ENCODE peak calls at places on chromosomes 6 and 20, in ten cellular contexts. R is stomach; P is astrocyte; H is CD8-positive, alpha-beta memory T cell; T is IMR-90; Q is MM.1S; V is mesenchymal stem cell; A is fibroblast of lung; O is heart right ventricle; Y is H9. W is an unnamed sample. For H3K4me1, the result is how much of the 10 kb centered on the place peaks cover.

GRCh38 chr6:75156186-75156878 is 49.5 kb downstream of the COL12A1 start:
- DNase-seq in R (no peak), P (no peak), H (no peak), T (no peak), Q (no peak), V (no peak), A (no peak), O (no peak), Y (no peak), W (no peak)

GRCh38 chr6:37669306-37669705 is 28.4 kb downstream of the MDGA1 start:
- DNase-seq in R (no peak), P (no peak), H (no peak), T (no peak), Q (no peak), V (no peak), A (no peak), O (no peak), Y (no peak), W (no peak)

GRCh38 chr6:31462026-31462963 is 35.6 kb upstream of the MICB start:
- DNase-seq in R (no peak), P (no peak), H (no peak), T (peak), Q (no peak), V (peak), A (peak), O (no peak), Y (no peak), W (no peak)

GRCh38 chr20:63706852-63707557 is 771 bp downstream of the ARFRP1 start:
- DNase-seq in R (no peak), P (no peak), H (peak), T (peak), Q (peak), V (peak), A (peak), O (peak), Y (peak), W (peak)

GRCh38 chr20:11375966-11376365 is 541.7 kb upstream of the BTBD3 start:
- DNase-seq in R (no peak), P (no peak), H (no peak), T (peak), Q (no peak), V (peak), A (no peak), O (no peak), Y (no peak), W (peak)

GRCh38 chr6:163261361-163261760 is 153.2 kb upstream of the QKI start:
- DNase-seq in R (no peak), P (no peak), H (no peak), T (no peak), Q (no peak), V (no peak), A (no peak), O (no peak), Y (no peak), W (no peak)

GRCh38 chr6:124994648-124995047 is 32.4 kb downstream of the RNF217 start:
- DNase-seq in R (no peak), P (no peak), H (no peak), T (no peak), Q (no peak), V (no peak), A (no peak), O (no peak), Y (no peak), W (no peak)

GRCh38 chr6:167233490-167233889 is 57.6 kb upstream of the UNC93A start:
- DNase-seq in R (no peak), P (no peak), H (no peak), T (no peak), Q (no peak), V (no peak), A (no peak), O (no peak), Y (no peak), W (no peak)

GRCh38 chr20:22386300-22386623 is 198.1 kb downstream of the FOXA2 start:
- DNase-seq in R (no peak), P (no peak), H (no peak), T (no peak), Q (no peak), V (no peak), A (no peak), O (no peak), Y (no peak), W (no peak)

GRCh38 chr6:119077643-119078448 is 618 bp downstream of the FAM184A start:
- DNase-seq in R (peak), P (no peak), H (peak), T (no peak), Q (peak), V (peak), A (peak), O (peak), Y (peak), W (no peak)

GRCh38 chr6:167517546-167517945 is 192.7 kb downstream of the TTLL2 start:
- DNase-seq in R (no peak), P (no peak), H (no peak), T (no peak), Q (no peak), V (no peak), A (no peak), O (no peak), Y (no peak), W (no peak)

GRCh38 chr6:31865205-31866118 is 2.8 kb upstream of the NEU1 start:
- DNase-seq in R (no peak), P (peak), H (no peak), T (no peak), Q (no peak), V (no peak), A (no peak), O (no peak), Y (no peak), W (no peak)

GRCh38 chr6:41538556-41539182 is 7.5 kb upstream of the FOXP4 start:
- DNase-seq in R (no peak), P (no peak), H (no peak), T (peak), Q (no peak), V (peak), A (peak), O (no peak), Y (no peak), W (no peak)

GRCh38 chr6:14121936-14122344 is 4.4 kb downstream of the CD83 start:
- DNase-seq in R (no peak), P (no peak), H (no peak), T (no peak), Q (no peak), V (no peak), A (no peak), O (no peak), Y (no peak), W (no peak)

GRCh38 chr6:41200901-41201783 is at the start of gene TREML2:
- DNase-seq in R (no peak), P (no peak), H (no peak), T (no peak), Q (peak), V (no peak), A (no peak), O (no peak), Y (no peak), W (no peak)

GRCh38 chr6:13307508-13307995 is 20.8 kb downstream of the TBC1D7 start:
- DNase-seq in R (no peak), P (peak), H (no peak), T (peak), Q (no peak), V (peak), A (peak), O (no peak), Y (no peak), W (peak)

GRCh38 chr20:21182832-21183563 is 57.1 kb downstream of the KIZ start:
- DNase-seq in R (no peak), P (peak), H (no peak), T (peak), Q (no peak), V (peak), A (peak), O (no peak), Y (no peak), W (peak)

GRCh38 chr20:21185849-21186248 is 60.0 kb downstream of the KIZ start:
- DNase-seq in R (no peak), P (no peak), H (no peak), T (no peak), Q (no peak), V (no peak), A (no peak), O (no peak), Y (no peak), W (no peak)

GRCh38 chr20:21183722-21184121 is 57.8 kb downstream of the KIZ start:
- DNase-seq in R (no peak), P (no peak), H (no peak), T (peak), Q (no peak), V (no peak), A (no peak), O (no peak), Y (no peak), W (no peak)

GRCh38 chr20:21181028-21181427 is 55.1 kb downstream of the KIZ start:
- DNase-seq in R (no peak), P (no peak), H (no peak), T (no peak), Q (no peak), V (no peak), A (no peak), O (no peak), Y (no peak), W (no peak)

DNA sequence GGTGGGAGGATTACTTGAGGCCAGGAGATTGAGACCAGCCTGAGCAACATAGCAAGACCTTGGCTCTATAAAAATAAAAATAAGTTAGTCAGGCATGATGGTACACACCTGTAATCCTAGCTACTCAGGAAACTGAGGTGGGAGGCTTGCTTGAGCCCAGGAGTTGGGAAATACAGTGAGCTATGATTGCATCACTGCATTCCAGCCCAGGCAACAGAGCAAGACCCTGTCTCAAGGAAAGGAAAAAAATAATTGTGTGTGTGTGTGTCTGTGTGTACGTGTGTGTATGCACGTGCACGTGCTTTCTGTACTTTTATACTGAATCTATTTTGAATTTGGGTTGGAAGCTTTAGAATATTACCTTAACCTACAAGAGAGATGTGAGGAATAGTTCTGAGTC is 58.9 kb downstream of the KIZ start:
- DNase-seq in R (no peak), P (peak), H (no peak), T (peak), Q (no peak), V (peak), A (peak), O (no peak), Y (no peak), W (peak)
- H3K27ac ChIP-seq in R (no peak), P (no peak), H (no peak), T (no peak), Q (no peak), V (no peak), A (no peak), O (no peak), Y (no peak), W (no peak)

GRCh38 chr6:81767163-81768000 is 14.9 kb upstream of the TENT5A start:
- DNase-seq in R (no peak), P (peak), H (no peak), T (peak), Q (no peak), V (peak), A (peak), O (no peak), Y (no peak), W (no peak)

GRCh38 chr6:81770395-81770794 is 17.9 kb upstream of the TENT5A start:
- DNase-seq in R (no peak), P (no peak), H (no peak), T (no peak), Q (no peak), V (no peak), A (no peak), O (no peak), Y (no peak), W (no peak)

GRCh38 chr6:81769834-81770233 is 17.4 kb upstream of the TENT5A start:
- DNase-seq in R (no peak), P (peak), H (no peak), T (peak), Q (no peak), V (no peak), A (no peak), O (no peak), Y (no peak), W (peak)

GRCh38 chr6:81766482-81767069 is 14.1 kb upstream of the TENT5A start:
- DNase-seq in R (no peak), P (peak), H (no peak), T (peak), Q (no peak), V (peak), A (peak), O (no peak), Y (no peak), W (no peak)

DNA sequence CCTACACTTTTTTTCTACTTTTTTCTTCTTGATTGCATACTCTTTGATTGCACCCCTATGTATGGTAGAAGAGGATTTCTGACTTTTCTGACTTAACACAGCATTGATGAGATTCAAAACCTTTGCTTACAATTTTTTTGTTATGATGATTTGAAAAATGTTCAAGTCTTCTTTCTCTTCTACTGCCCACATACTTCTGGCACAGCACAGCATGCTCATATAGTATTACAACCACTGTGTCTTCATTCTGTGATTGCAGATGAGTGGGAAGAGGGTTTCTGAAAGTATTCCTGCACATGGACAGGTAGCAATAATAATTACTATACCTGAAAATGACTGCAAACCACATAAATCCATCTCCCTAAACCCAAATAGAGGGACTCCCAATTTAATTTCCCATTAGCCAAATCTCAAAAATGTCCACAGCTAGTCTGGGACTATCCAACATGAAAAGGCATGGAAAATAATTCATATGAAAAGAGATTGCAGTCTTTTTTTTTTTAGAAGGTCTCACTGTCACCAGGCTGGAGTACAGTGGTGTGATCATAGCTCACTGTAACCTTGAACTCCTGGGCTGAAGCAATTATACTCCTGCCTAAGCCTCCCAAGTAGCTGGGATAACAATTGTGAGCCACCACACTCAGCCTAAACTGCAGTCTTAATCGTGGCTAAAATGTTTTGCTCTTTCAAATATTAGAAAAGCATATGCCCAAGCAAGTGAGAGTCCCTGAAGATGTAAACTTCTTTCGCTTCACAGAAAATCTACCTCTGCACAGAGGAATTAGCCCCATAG is 15.9 kb upstream of the TENT5A start:
- DNase-seq in R (no peak), P (no peak), H (no peak), T (peak), Q (no peak), V (no peak), A (peak), O (no peak), Y (no peak), W (no peak)
- H3K4me1 ChIP-seq in R (under half), P (under half), H (under half), T (under half), Q (under half), V (under half), A (under half), O (under half), Y (under half), W (under half)

GRCh38 chr20:36099106-36099505 is 55.4 kb upstream of the EPB41L1 start:
- DNase-seq in R (no peak), P (no peak), H (no peak), T (no peak), Q (no peak), V (no peak), A (no peak), O (no peak), Y (no peak), W (no peak)
- H3K27ac ChIP-seq in R (peak), P (no peak), H (no peak), T (no peak), Q (peak), V (no peak), A (no peak), O (no peak), Y (no peak), W (no peak)

DNA sequence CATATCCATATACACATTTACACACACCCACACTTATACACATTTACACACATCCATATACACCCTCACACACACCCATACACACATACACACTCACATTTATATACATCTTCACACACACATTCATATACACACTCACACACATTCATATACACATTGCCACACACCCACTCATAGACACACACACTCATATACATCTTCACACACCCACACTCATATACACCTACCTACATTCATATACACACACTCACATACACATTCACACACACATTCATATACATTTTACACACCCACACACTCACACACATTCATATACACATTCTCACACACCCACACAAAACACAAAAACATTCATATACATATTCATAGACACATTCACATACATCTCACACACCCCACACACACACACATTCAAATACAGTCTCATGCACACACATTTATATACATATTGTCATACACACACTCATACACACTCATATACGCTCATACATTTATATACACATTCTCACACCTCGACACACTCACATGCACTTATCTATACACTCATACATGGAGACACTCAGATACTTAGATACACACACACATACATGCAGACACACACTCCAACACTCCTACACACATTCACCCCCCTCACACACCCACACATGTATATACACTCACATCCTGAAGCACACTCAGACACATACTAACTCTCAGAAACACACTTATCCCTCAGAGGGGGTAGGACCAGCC is 82.1 kb downstream of the MRPL14 start:
- DNase-seq in R (no peak), P (no peak), H (no peak), T (no peak), Q (no peak), V (no peak), A (no peak), O (no peak), Y (no peak), W (no peak)
- H3K4me1 ChIP-seq in R (half or more), P (under half), H (under half), T (half or more), Q (under half), V (under half), A (half or more), O (half or more), Y (under half), W (under half)

DNA sequence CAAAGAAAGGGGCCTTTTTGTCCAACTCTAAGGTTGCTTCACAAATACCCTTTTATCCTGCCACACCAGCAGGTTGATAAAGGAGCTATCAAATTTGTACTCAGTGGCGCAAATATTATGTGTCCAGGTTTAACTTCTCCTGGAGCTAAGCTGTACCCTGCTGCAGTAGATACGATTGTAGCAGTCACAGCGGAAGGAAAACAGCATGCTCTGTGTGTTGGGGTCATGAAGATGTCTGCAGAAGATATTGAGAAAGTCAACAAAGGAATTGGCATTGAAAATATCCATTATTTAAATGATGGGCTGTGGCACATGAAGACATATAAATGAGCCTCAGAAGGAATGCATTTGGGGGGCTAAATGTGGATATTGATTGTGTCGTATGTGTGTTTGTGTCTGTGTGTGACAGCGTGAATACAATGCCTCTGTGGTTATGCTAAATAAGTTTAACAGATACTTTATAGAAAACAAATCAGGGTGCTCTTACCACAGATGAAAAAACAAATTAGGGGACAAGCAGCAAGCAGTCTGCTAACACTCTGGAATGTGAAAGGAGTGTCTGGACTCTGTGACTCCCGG is 33.6 kb downstream of the HM13 start:
- DNase-seq in R (no peak), P (no peak), H (no peak), T (no peak), Q (no peak), V (no peak), A (no peak), O (no peak), Y (no peak), W (no peak)
- H3K27ac ChIP-seq in R (peak), P (peak), H (peak), T (peak), Q (peak), V (peak), A (peak), O (peak), Y (no peak), W (peak)

DNA sequence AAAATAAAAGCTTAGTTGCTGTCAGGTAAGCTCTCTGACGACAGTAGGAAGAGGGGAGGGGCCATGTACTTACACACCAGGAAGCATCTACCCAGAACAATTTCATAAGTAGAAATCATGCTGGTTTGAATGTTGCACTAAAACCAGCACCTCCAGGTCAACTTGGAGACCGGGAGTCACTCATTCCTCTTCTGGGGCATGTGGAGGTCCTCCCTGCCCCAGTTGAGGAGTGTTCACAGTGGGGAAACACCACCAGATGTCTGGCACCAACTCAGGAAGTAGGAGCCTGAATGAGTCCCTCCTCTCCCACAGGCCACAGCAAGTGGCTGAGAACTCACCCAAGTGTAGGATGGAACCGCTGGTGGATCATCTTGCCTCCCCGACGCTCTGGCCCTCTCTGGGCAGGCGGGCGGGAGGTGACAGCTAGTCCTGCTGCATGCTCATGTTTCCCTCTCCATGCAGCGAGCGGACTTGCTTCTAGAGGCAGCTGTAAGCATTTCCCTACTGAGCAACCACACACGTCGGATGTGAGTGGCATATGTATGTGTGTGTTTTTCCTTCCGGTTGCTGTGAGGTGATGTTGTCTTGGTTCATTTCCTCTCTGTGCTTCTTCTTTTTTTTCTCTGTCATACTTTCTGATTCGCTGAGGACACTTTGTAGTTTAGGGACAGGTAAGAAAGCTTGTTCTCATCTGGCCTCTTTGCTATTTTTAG is 149.5 kb upstream of the NEDD9 start:
- DNase-seq in R (peak), P (no peak), H (peak), T (no peak), Q (peak), V (no peak), A (no peak), O (peak), Y (no peak), W (no peak)
- H3K4me1 ChIP-seq in R (under half), P (under half), H (under half), T (under half), Q (under half), V (under half), A (under half), O (under half), Y (under half), W (under half)

GRCh38 chr20:44706371-44707258 is 8.6 kb upstream of the CCN5 start:
- DNase-seq in R (no peak), P (no peak), H (no peak), T (peak), Q (no peak), V (no peak), A (no peak), O (no peak), Y (no peak), W (peak)
- H3K27ac ChIP-seq in R (peak), P (no peak), H (no peak), T (no peak), Q (no peak), V (no peak), A (no peak), O (peak), Y (no peak), W (no peak)

GRCh38 chr6:156948240-156948639 is 171.1 kb downstream of the ARID1B start:
- DNase-seq in R (no peak), P (no peak), H (no peak), T (no peak), Q (no peak), V (no peak), A (no peak), O (no peak), Y (no peak), W (no peak)
- H3K4me1 ChIP-seq in R (under half), P (under half), H (under half), T (under half), Q (under half), V (under half), A (under half), O (half or more), Y (under half), W (half or more)